ENCODE peak calls at places on chromosomes 1 and 21, in four cellular contexts. V is K562, J is GM12878, M is HCT116. C is an unnamed sample.

GRCh38 chr1:207823880-207824566 is 72.2 kb downstream of the CD46 start:
- DNase-seq in V (peak; percentile 51), M (peak; percentile 37), J (peak; percentile 85), C (peak; percentile 67)

GRCh38 chr1:173193639-173194038 is 13.5 kb downstream of the TNFSF4 start:
- DNase-seq in V (no peak), J (no peak), M (no peak), C (no peak)

GRCh38 chr1:50369830-50370229 is 53.4 kb downstream of the DMRTA2 start:
- DNase-seq in M (no peak), J (no peak), V (peak; percentile 21), C (no peak)

GRCh38 chr1:244217711-244218110 is 166.6 kb downstream of the ZBTB18 start:
- DNase-seq in J (no peak), V (no peak), M (no peak), C (no peak)

GRCh38 chr1:82704966-82705365 is 904.2 kb downstream of the ADGRL2 start:
- DNase-seq in J (no peak), M (no peak), V (no peak), C (no peak)

GRCh38 chr21:45415943-45416611 is 11.1 kb downstream of the COL18A1 start:
- DNase-seq in V (no peak), M (no peak), J (no peak), C (no peak)

GRCh38 chr1:152035406-152036315 is 1.1 kb downstream of the S100A11 start:
- DNase-seq in V (peak; percentile 68), J (no peak), M (no peak), C (no peak)

GRCh38 chr1:240092301-240093119 is 827 bp downstream of the FMN2 start:
- DNase-seq in M (no peak), J (no peak), V (no peak), C (peak; percentile 88)

GRCh38 chr1:119141020-119141424 is 569 bp upstream of the WARS2 start:
- DNase-seq in M (no peak), J (peak; percentile 7), V (peak; percentile 81), C (no peak)

GRCh38 chr1:85203573-85204169 is 2.9 kb upstream of the SYDE2 start:
- DNase-seq in V (no peak), J (no peak), M (no peak), C (no peak)

GRCh38 chr1:205774277-205775014 is 836 bp downstream of the RAB29 start:
- DNase-seq in J (peak; percentile 58), V (peak; percentile 65), M (no peak), C (peak; percentile 45)

GRCh38 chr1:205777994-205778393 is 2.7 kb upstream of the RAB29 start:
- DNase-seq in V (no peak), M (no peak), J (no peak), C (no peak)

GRCh38 chr1:205775015-205775716 is at the start of gene RAB29:
- DNase-seq in V (peak; percentile 91), J (peak; percentile 57), M (peak; percentile 50), C (peak; percentile 82)

GRCh38 chr1:205772607-205773032 is 2.7 kb downstream of the RAB29 start:
- DNase-seq in M (no peak), J (peak; percentile 71), V (no peak), C (no peak)

DNA sequence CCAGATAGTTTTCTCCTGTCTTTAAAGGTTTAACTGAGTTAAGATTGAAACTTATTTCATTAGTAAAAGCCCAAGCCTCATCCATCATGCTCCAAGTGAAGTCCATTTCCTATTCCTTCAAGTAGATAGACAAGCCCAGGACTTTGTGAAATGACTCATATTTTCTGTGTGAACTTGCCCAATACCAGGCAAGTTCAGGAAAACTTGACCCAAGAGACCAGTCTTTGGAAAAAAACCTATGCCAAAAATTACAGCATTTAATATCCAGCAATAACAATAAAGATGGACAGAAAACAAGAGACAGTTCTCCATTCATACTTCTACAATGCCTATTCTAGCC is 405 bp upstream of the RAB29 start:
- DNase-seq in V (peak; percentile 14), J (no peak), M (no peak), C (no peak)
- TF ChIP-seq ZBTB33 in V (no peak), J (no peak), M (no peak), C (no peak)

GRCh38 chr1:41620365-41621169 is 136.1 kb upstream of the EDN2 start:
- DNase-seq in M (no peak), V (no peak), J (no peak), C (no peak)
- TF ChIP-seq ZBTB33 in M (no peak), V (no peak), J (no peak), C (no peak)

GRCh38 chr21:17732306-17732705 is 86.8 kb downstream of the C21orf91 start:
- DNase-seq in V (no peak), J (no peak), M (no peak), C (peak; percentile 21)
- TF ChIP-seq ZBTB33 in V (no peak), J (no peak), M (no peak), C (no peak)

GRCh38 chr1:38867208-38867607 is 5.9 kb downstream of the MYCBP start:
- DNase-seq in M (no peak), J (no peak), V (no peak), C (no peak)
- TF ChIP-seq ZBTB33 in M (no peak), J (no peak), V (no peak), C (no peak)

DNA sequence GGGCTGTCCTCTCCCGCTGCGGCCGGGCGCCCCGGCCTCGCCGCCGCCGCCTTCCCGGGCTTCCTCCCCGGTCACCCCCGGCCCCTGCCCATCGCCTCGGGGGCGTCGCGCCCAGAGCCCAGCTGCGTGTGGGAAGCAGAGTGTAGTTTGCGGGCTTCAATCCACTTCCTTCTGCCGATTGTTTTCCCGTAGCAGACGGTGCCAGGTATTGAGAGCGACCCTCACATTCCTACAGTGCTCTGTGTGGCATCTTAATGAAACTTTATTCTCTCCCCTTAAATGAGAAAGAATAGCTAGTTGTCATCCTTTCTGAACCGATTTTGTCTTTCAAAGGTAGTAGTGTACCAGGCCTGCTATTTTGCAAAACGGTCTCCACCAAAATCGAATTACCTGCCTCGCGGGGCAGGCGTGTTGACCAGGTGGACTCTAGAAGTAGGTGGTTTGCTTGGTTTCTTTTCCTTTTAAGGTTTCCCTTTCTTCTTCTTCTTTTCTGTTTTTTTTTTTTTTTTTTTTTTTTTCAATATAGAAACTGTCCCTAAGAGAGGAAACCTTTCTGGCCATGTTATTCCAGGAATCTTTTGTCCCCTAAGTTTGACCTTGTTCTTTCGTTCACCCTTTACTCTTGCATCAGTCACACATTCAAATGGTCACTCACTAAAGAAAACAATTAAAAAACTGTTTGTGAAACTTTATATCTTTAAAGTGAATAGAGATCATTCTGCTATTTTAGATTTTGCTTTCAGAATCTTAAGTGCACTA is 881 bp downstream of the USP25 start:
- DNase-seq in J (no peak), V (peak; percentile 32), M (no peak), C (no peak)
- TF ChIP-seq ZBTB33 in J (no peak), V (no peak), M (no peak), C (no peak)

DNA sequence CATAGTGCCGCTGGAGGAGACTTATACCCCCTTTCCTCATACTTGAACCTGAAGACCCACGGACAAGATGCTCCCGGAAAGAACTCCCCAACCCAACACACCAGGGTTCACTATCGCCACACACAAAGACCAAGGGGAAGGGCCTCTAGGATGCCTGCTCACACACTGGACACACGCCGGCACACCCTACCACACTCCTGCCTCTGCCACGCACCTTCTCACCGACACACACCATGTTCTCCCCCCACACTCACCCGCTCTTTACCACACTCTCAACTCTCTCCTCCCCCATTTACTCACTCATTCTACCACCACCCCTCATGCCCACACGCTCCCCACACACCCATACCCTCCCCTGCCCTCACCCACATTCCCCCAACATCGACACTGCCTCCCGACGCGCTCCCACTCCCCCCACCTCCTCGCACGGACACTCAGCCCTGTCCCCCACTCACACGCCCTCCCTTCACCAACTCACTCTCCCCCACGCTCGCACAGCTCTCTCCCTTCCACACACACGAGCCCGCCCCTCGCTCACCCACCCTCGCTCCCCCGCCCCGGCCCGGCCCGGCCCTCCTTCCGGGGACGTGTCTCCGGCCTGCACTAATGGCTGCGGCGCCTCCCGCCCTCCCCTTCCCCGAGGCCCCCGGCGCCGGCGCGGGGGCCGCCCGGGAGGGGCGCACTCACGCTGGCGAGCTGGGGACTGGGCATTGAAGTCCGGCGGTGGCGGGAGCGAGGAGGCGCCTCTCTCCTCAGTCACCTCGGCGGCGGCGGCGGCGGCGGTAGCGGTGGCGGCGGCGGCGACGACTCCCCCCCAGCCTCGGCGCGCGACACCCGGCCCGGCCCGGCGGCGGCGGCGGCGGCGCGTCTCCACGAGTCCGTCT is 626 bp downstream of the PTP4A2 start:
- DNase-seq in V (peak; percentile 85), M (no peak), J (no peak), C (peak; percentile 89)
- TF ChIP-seq ZBTB33 in V (no peak), M (no peak), J (no peak), C (no peak)

GRCh38 chr1:3943123-3943431 is 43.0 kb upstream of the C1orf174 start:
- DNase-seq in M (no peak), V (no peak), J (no peak), C (no peak)

GRCh38 chr1:3940911-3941310 is 40.8 kb upstream of the C1orf174 start:
- DNase-seq in V (no peak), J (no peak), M (no peak), C (no peak)

GRCh38 chr1:3943806-3944620 is 43.9 kb upstream of the C1orf174 start:
- DNase-seq in J (no peak), V (no peak), M (no peak), C (no peak)

GRCh38 chr1:3944621-3944914 is 44.5 kb upstream of the C1orf174 start:
- DNase-seq in J (no peak), V (no peak), M (no peak), C (no peak)

GRCh38 chr1:3942416-3943122 is 42.5 kb upstream of the C1orf174 start:
- DNase-seq in V (no peak), J (no peak), M (no peak), C (no peak)
- TF ChIP-seq ZBTB33 in V (no peak), J (no peak), M (no peak), C (no peak)

C was measured in SK-N-SH.